ENCODE peak calls at places on chromosomes 5 and 9, in four cellular contexts. O, K, J and T are unnamed samples.

GRCh38 chr9:107755267-107755666 is 265.7 kb upstream of the KLF4 start:
- DNase-seq in O (no peak), K (no peak), J (no peak), T (peak)

GRCh38 chr5:81534481-81534840 is 140.5 kb upstream of the ACOT12 start:
- DNase-seq in O (no peak), K (no peak), J (no peak), T (no peak)

GRCh38 chr9:124306098-124306735 is 48.5 kb downstream of the NEK6 start:
- DNase-seq in O (no peak), K (no peak), J (peak), T (peak)

GRCh38 chr5:104977530-104977929 is 1414.9 kb upstream of the NUDT12 start:
- DNase-seq in O (no peak), K (no peak), J (no peak), T (no peak)

GRCh38 chr9:137829260-137829996 is 48.2 kb upstream of the CACNA1B start:
- DNase-seq in O (no peak), K (no peak), J (no peak), T (no peak)

GRCh38 chr9:100601216-100601615 is 23.3 kb downstream of the CAVIN4 start:
- DNase-seq in O (no peak), K (no peak), J (no peak), T (peak)

GRCh38 chr9:12703996-12704395 is 10.8 kb downstream of the TYRP1 start:
- DNase-seq in O (no peak), K (no peak), J (no peak), T (no peak)

GRCh38 chr9:6305954-6306563 is 22.1 kb upstream of the TPD52L3 start:
- DNase-seq in O (no peak), K (no peak), J (no peak), T (peak)

GRCh38 chr5:109231331-109231730 is 178.4 kb downstream of the PJA2 start:
- DNase-seq in O (no peak), K (no peak), J (no peak), T (no peak)

GRCh38 chr5:61177716-61178115 is 15.4 kb upstream of the SMIM15 start:
- DNase-seq in O (no peak), K (no peak), J (no peak), T (no peak)

GRCh38 chr5:139482050-139482889 is at the start of gene STING1:
- DNase-seq in O (peak), K (no peak), J (peak), T (peak)

GRCh38 chr5:20972419-20972925 is 984.5 kb upstream of the CDH18 start:
- DNase-seq in O (no peak), K (no peak), J (peak), T (peak)

GRCh38 chr9:96100385-96100978 is 201.5 kb downstream of the HSD17B3 start:
- DNase-seq in O (no peak), K (no peak), J (no peak), T (peak)

GRCh38 chr9:121607434-121608248 is 43.8 kb upstream of the DAB2IP start:
- DNase-seq in O (no peak), K (no peak), J (no peak), T (peak)